ENCODE peak calls at places on chromosomes 6 and 20, in eight cellular contexts. W, F, T, E, D, I, B and O are unnamed samples. For H3K4me1, the result is how much of the 10 kb centered on the place peaks cover.

GRCh38 chr6:119720160-119720559 is 370.6 kb upstream of the MAN1A1 start:
- DNase-seq in W (no peak), F (no peak), T (no peak), E (no peak), D (peak), I (no peak), B (no peak), O (no peak)

GRCh38 chr6:144286503-144287393 is 1.6 kb downstream of the UTRN start:
- DNase-seq in W (peak), F (peak), T (no peak), E (peak), D (peak), I (peak), B (peak), O (peak)

GRCh38 chr6:138007014-138007472 is 100.2 kb downstream of the PERP start:
- DNase-seq in W (peak), F (no peak), T (peak), E (no peak), D (peak), I (no peak), B (peak), O (peak)

GRCh38 chr6:51029576-51029975 is 210.9 kb downstream of the TFAP2B start:
- DNase-seq in W (no peak), F (no peak), T (no peak), E (no peak), D (peak), I (no peak), B (no peak), O (no peak)

GRCh38 chr6:91132461-91132860 is 545.6 kb upstream of the MAP3K7 start:
- DNase-seq in W (no peak), F (no peak), T (no peak), E (no peak), D (peak), I (no peak), B (peak), O (no peak)

GRCh38 chr6:68506911-68507310 is 128.2 kb upstream of the ADGRB3 start:
- DNase-seq in W (no peak), F (no peak), T (no peak), E (no peak), D (peak), I (no peak), B (no peak), O (no peak)

GRCh38 chr20:19594896-19595295 is 163.2 kb upstream of the RIN2 start:
- DNase-seq in W (no peak), F (no peak), T (no peak), E (no peak), D (no peak), I (no peak), B (no peak), O (no peak)

GRCh38 chr20:42051935-42052334 is 433.8 kb upstream of the CHD6 start:
- DNase-seq in W (no peak), F (no peak), T (no peak), E (no peak), D (no peak), I (no peak), B (no peak), O (no peak)

GRCh38 chr20:5145365-5146301 is 18.8 kb downstream of the CDS2 start:
- DNase-seq in W (no peak), F (no peak), T (no peak), E (no peak), D (no peak), I (no peak), B (no peak), O (no peak)

GRCh38 chr6:75397806-75398465 is 95.7 kb downstream of the FILIP1 start:
- DNase-seq in W (no peak), F (no peak), T (no peak), E (no peak), D (no peak), I (no peak), B (no peak), O (peak)

GRCh38 chr6:31186052-31186734 is 15.7 kb upstream of the POU5F1 start:
- DNase-seq in W (no peak), F (no peak), T (no peak), E (peak), D (no peak), I (peak), B (no peak), O (no peak)

GRCh38 chr6:148811472-148811871 is 64.6 kb downstream of the UST start:
- DNase-seq in W (no peak), F (no peak), T (no peak), E (no peak), D (no peak), I (no peak), B (no peak), O (no peak)

GRCh38 chr20:51583073-51583472 is 40.6 kb upstream of the NFATC2 start:
- DNase-seq in W (no peak), F (no peak), T (no peak), E (no peak), D (no peak), I (no peak), B (no peak), O (peak)

GRCh38 chr6:142361765-142362540 is 60.1 kb downstream of the ADGRG6 start:
- DNase-seq in W (no peak), F (no peak), T (no peak), E (no peak), D (no peak), I (no peak), B (peak), O (peak)

GRCh38 chr20:61629361-61630239 is 377.5 kb downstream of the CDH4 start:
- DNase-seq in W (no peak), F (no peak), T (no peak), E (no peak), D (no peak), I (no peak), B (no peak), O (no peak)

GRCh38 chr6:69719602-69720193 is 77.1 kb downstream of the LMBRD1 start:
- DNase-seq in W (peak), F (no peak), T (no peak), E (no peak), D (peak), I (no peak), B (no peak), O (no peak)

GRCh38 chr6:6583836-6584235 is 4.7 kb upstream of the LY86 start:
- DNase-seq in W (no peak), F (no peak), T (no peak), E (no peak), D (no peak), I (no peak), B (no peak), O (no peak)

GRCh38 chr6:35058827-35059522 is 82.2 kb downstream of the TCP11 start:
- DNase-seq in W (no peak), F (no peak), T (no peak), E (no peak), D (no peak), I (no peak), B (no peak), O (peak)

GRCh38 chr6:109611502-109611901 is 79.5 kb downstream of the AK9 start:
- DNase-seq in W (no peak), F (no peak), T (no peak), E (no peak), D (no peak), I (no peak), B (no peak), O (no peak)

GRCh38 chr6:110944681-110945151 is 13.8 kb upstream of the GTF3C6 start:
- DNase-seq in W (peak), F (no peak), T (no peak), E (no peak), D (peak), I (no peak), B (no peak), O (peak)

GRCh38 chr6:45351667-45352066 is 23.5 kb downstream of the RUNX2 start:
- DNase-seq in W (no peak), F (no peak), T (no peak), E (no peak), D (no peak), I (no peak), B (no peak), O (no peak)

GRCh38 chr6:134446228-134446848 is 128.4 kb upstream of the SGK1 start:
- DNase-seq in W (no peak), F (no peak), T (no peak), E (no peak), D (no peak), I (no peak), B (no peak), O (no peak)

GRCh38 chr20:25699914-25700313 is 3.3 kb upstream of the ZNF337 start:
- DNase-seq in W (no peak), F (no peak), T (no peak), E (no peak), D (peak), I (no peak), B (no peak), O (no peak)

GRCh38 chr6:134240664-134241431 is 77.1 kb downstream of the SGK1 start:
- DNase-seq in W (no peak), F (no peak), T (no peak), E (peak), D (no peak), I (peak), B (no peak), O (no peak)

GRCh38 chr20:25317351-25318075 is 69.6 kb downstream of the PYGB start:
- DNase-seq in W (no peak), F (no peak), T (no peak), E (no peak), D (no peak), I (peak), B (no peak), O (no peak)

GRCh38 chr6:135052939-135053338 is 1.7 kb downstream of the HBS1L start:
- DNase-seq in W (no peak), F (no peak), T (no peak), E (no peak), D (no peak), I (no peak), B (no peak), O (no peak)

GRCh38 chr6:106976270-106976669 is 1.7 kb upstream of the CD24 start:
- DNase-seq in W (no peak), F (no peak), T (no peak), E (no peak), D (peak), I (no peak), B (peak), O (no peak)

GRCh38 chr6:82248233-82248735 is 740 bp upstream of the IBTK start:
- DNase-seq in W (peak), F (no peak), T (no peak), E (peak), D (peak), I (no peak), B (peak), O (peak)

GRCh38 chr20:8974009-8974708 is 94.7 kb upstream of the PLCB4 start:
- DNase-seq in W (no peak), F (no peak), T (peak), E (no peak), D (no peak), I (no peak), B (no peak), O (no peak)

GRCh38 chr6:128600397-128600951 is 80.1 kb upstream of the PTPRK start:
- DNase-seq in W (peak), F (no peak), T (no peak), E (no peak), D (peak), I (no peak), B (no peak), O (peak)

GRCh38 chr6:159232751-159233150 is 63.6 kb downstream of the FNDC1 start:
- DNase-seq in W (no peak), F (no peak), T (no peak), E (no peak), D (no peak), I (no peak), B (no peak), O (no peak)

GRCh38 chr6:168514216-168514615 is 73.2 kb downstream of the SMOC2 start:
- DNase-seq in W (no peak), F (peak), T (no peak), E (peak), D (no peak), I (no peak), B (no peak), O (no peak)

GRCh38 chr20:6483727-6484126 is 283.8 kb upstream of the BMP2 start:
- DNase-seq in W (no peak), F (no peak), T (no peak), E (no peak), D (no peak), I (no peak), B (no peak), O (no peak)

GRCh38 chr6:152273638-152274037 is 363.5 kb downstream of the SYNE1 start:
- DNase-seq in W (no peak), F (no peak), T (no peak), E (peak), D (no peak), I (peak), B (no peak), O (peak)

GRCh38 chr6:11978169-11978987 is 33.7 kb upstream of the HIVEP1 start:
- DNase-seq in W (no peak), F (no peak), T (no peak), E (no peak), D (no peak), I (no peak), B (no peak), O (no peak)

GRCh38 chr6:81793811-81794210 is 41.3 kb upstream of the TENT5A start:
- DNase-seq in W (no peak), F (no peak), T (no peak), E (no peak), D (no peak), I (no peak), B (no peak), O (peak)

GRCh38 chr20:63967330-63968135 is 2.2 kb downstream of the ZNF512B start:
- DNase-seq in W (no peak), F (peak), T (no peak), E (peak), D (no peak), I (no peak), B (no peak), O (peak)

GRCh38 chr20:45959956-45960630 is 11.9 kb downstream of the ZNF335 start:
- DNase-seq in W (no peak), F (no peak), T (no peak), E (peak), D (no peak), I (peak), B (peak), O (peak)

GRCh38 chr6:101113468-101114260 is 232.5 kb upstream of the ASCC3 start:
- DNase-seq in W (no peak), F (no peak), T (no peak), E (no peak), D (peak), I (no peak), B (no peak), O (no peak)

GRCh38 chr6:3908961-3909360 is 59.8 kb downstream of the FAM50B start:
- DNase-seq in W (no peak), F (no peak), T (no peak), E (no peak), D (no peak), I (no peak), B (no peak), O (no peak)
- H3K4me1 ChIP-seq in W (under half), F (under half), T (under half), E (under half), D (under half), I (under half), B (half or more), O (under half)

DNA sequence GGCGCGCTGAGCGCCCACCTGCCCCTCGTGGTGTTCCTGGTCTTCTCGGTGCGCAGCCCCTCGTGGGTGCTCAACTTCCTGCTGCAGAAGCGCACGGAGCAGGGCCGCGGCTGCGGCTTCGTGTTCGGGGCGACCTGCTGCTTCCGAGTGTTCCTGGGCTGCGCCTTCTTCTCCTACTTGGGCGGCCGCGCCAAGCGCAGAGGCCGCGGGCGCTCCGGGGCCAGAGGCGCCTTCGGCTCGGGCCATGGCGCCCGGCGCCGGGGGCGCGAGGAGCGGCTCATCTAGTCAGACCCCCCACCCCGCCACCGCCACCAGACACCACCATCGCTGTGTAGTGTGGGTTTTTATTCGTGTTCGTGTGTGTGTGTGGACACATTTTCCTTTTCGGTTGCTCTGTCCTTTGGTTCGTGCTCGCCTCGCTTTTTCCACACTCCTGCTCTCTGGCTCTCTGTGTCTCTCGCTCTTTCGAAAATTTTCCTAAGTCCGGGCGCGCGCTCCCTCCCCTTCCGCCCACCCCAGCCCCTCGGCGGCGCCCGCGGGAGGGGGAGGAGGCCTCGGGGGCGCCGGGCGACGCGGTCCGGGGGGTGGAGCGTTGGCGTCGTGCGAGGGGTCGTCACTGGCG is 38.0 kb downstream of the GNAS start:
- DNase-seq in W (peak), F (peak), T (no peak), E (peak), D (peak), I (peak), B (peak), O (peak)
- H3K4me1 ChIP-seq in W (under half), F (under half), T (under half), E (under half), D (under half), I (under half), B (under half), O (under half)

GRCh38 chr6:41638801-41639555 is 710 bp downstream of the MDFI start:
- DNase-seq in W (no peak), F (no peak), T (no peak), E (peak), D (no peak), I (no peak), B (no peak), O (peak)
- H3K4me1 ChIP-seq in W (under half), F (under half), T (under half), E (under half), D (under half), I (under half), B (under half), O (under half)

GRCh38 chr20:62959998-62960436 is 7.5 kb downstream of the SLC17A9 start:
- DNase-seq in W (no peak), F (no peak), T (no peak), E (peak), D (no peak), I (no peak), B (no peak), O (no peak)
- H3K4me1 ChIP-seq in W (under half), F (under half), T (under half), E (under half), D (under half), I (under half), B (under half), O (under half)

DNA sequence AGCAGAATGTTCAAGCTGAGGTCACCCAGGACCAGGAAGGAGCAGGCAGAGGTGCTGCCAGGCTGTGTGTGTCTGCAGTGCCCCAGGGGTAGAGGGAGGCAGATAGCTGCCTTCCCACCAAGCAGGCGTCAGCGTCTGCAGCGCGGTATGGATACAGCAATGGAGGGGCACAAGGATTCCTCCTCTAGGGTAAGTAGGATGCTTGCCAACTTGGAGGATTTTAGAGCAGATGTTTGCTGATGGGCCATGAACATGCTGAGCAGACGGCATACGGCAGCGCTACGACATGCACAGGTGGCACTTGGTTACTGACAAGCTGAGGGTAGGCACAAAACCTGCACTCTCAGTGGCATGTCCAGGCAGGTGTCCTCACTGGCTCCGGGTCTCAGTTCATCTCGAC is 48.1 kb downstream of the PSMG4 start:
- DNase-seq in W (no peak), F (peak), T (no peak), E (no peak), D (no peak), I (no peak), B (no peak), O (peak)
- H3K4me1 ChIP-seq in W (under half), F (under half), T (under half), E (under half), D (under half), I (under half), B (under half), O (under half)

GRCh38 chr20:1371235-1371782 is 21.5 kb downstream of the FKBP1A start:
- DNase-seq in W (no peak), F (no peak), T (no peak), E (no peak), D (no peak), I (no peak), B (no peak), O (no peak)
- H3K4me1 ChIP-seq in W (under half), F (under half), T (under half), E (under half), D (half or more), I (under half), B (under half), O (half or more)